ENCODE peak calls at places on chromosomes 7 and 10, in ten cellular contexts. G is NCI-H1694; D is NCI-H2029; K is T-helper 9 cell; T is GDM1; U is memory B cell; Q is stimulated activated CD4-positive, alpha-beta T cell treated with anti-CD3 and anti-CD28 coated beads, Interleukin-15, amount 100 ng/mL, for 1 hour; Z is amniotic epithelial cell; J is pancreas; R is aorta. A is an unnamed sample.

GRCh38 chr7:9776900-9777299 is 1196.8 kb upstream of the PHF14 start:
- DNase-seq in G (no peak), D (no peak), K (no peak), T (no peak), U (no peak), Q (no peak), Z (no peak), J (no peak), R (no peak), A (no peak)

GRCh38 chr10:31071232-31071999 is 39.8 kb upstream of the ZNF438 start:
- DNase-seq in G (no peak), D (no peak), K (no peak), T (no peak), U (no peak), Q (no peak), Z (peak), J (no peak), R (no peak), A (no peak)

GRCh38 chr7:32204361-32205018 is 134.3 kb upstream of the PDE1C start:
- DNase-seq in G (peak), D (peak), K (no peak), T (peak), U (no peak), Q (no peak), Z (peak), J (peak), R (peak), A (no peak)

GRCh38 chr7:39616138-39616537 is 7.2 kb upstream of the RALA start:
- DNase-seq in G (no peak), D (no peak), K (no peak), T (no peak), U (no peak), Q (no peak), Z (no peak), J (no peak), R (no peak), A (no peak)

GRCh38 chr7:110922906-110923305 is 168.0 kb upstream of the LRRN3 start:
- DNase-seq in G (no peak), D (no peak), K (no peak), T (no peak), U (no peak), Q (no peak), Z (peak), J (no peak), R (no peak), A (no peak)

GRCh38 chr10:91557540-91558231 is 75.2 kb downstream of the PPP1R3C start:
- DNase-seq in G (no peak), D (no peak), K (no peak), T (no peak), U (no peak), Q (no peak), Z (no peak), J (no peak), R (no peak), A (no peak)

GRCh38 chr7:50349963-50350944 is 45.7 kb downstream of the IKZF1 start:
- DNase-seq in G (no peak), D (no peak), K (peak), T (no peak), U (no peak), Q (peak), Z (no peak), J (no peak), R (no peak), A (no peak)

GRCh38 chr10:79387466-79387973 is 40.3 kb downstream of the PPIF start:
- DNase-seq in G (no peak), D (no peak), K (no peak), T (no peak), U (no peak), Q (no peak), Z (no peak), J (no peak), R (no peak), A (no peak)

GRCh38 chr10:72049969-72050781 is 38.2 kb downstream of the SPOCK2 start:
- DNase-seq in G (no peak), D (no peak), K (no peak), T (no peak), U (no peak), Q (no peak), Z (peak), J (no peak), R (no peak), A (no peak)

A was measured in left lung.